ENCODE peak calls at places on chromosomes 7 and 10, in ten cellular contexts. One of them, this sample, is unnamed.

GRCh38 chr10:114278884-114279191 is 39.8 kb downstream of the VWA2 start:
- DNase-seq in bronchial epithelial cell: no peak
- DNase-seq in cardiac muscle cell: no peak
- DNase-seq in astrocyte: no peak
- DNase-seq in progenitor cell of endocrine pancreas: no peak
- DNase-seq in stomach: no peak
- DNase-seq in AG09309: no peak
- DNase-seq in neural crest cell: no peak
- DNase-seq in AG04450: no peak
- DNase-seq in MM.1S: no peak
- DNase-seq in this sample: no peak

GRCh38 chr10:91756286-91756685 is 41.9 kb upstream of the TNKS2 start:
- DNase-seq in AG09309: peak
- DNase-seq in MM.1S: no peak
- DNase-seq in neural crest cell: no peak
- DNase-seq in progenitor cell of endocrine pancreas: no peak
- DNase-seq in cardiac muscle cell: peak
- DNase-seq in astrocyte: peak
- DNase-seq in bronchial epithelial cell: peak
- DNase-seq in stomach: no peak
- DNase-seq in AG04450: peak
- DNase-seq in this sample: no peak

GRCh38 chr7:33388332-33388731 is 259.0 kb downstream of the BBS9 start:
- DNase-seq in neural crest cell: no peak
- DNase-seq in stomach: no peak
- DNase-seq in astrocyte: peak
- DNase-seq in AG04450: no peak
- DNase-seq in progenitor cell of endocrine pancreas: no peak
- DNase-seq in cardiac muscle cell: no peak
- DNase-seq in bronchial epithelial cell: no peak
- DNase-seq in MM.1S: no peak
- DNase-seq in AG09309: no peak
- DNase-seq in this sample: no peak

GRCh38 chr10:33487014-33487776 is 152.7 kb upstream of the NRP1 start:
- DNase-seq in progenitor cell of endocrine pancreas: no peak
- DNase-seq in AG04450: no peak
- DNase-seq in astrocyte: no peak
- DNase-seq in neural crest cell: no peak
- DNase-seq in cardiac muscle cell: peak
- DNase-seq in stomach: no peak
- DNase-seq in AG09309: no peak
- DNase-seq in bronchial epithelial cell: no peak
- DNase-seq in MM.1S: peak
- DNase-seq in this sample: no peak

GRCh38 chr7:76069238-76069638 is 21.3 kb downstream of the MDH2 start:
- DNase-seq in neural crest cell: no peak
- DNase-seq in AG09309: peak
- DNase-seq in stomach: peak
- DNase-seq in astrocyte: peak
- DNase-seq in progenitor cell of endocrine pancreas: no peak
- DNase-seq in bronchial epithelial cell: peak
- DNase-seq in AG04450: peak
- DNase-seq in cardiac muscle cell: peak
- DNase-seq in MM.1S: no peak
- DNase-seq in this sample: no peak

GRCh38 chr7:80335473-80336232 is 176.2 kb downstream of the GNAT3 start:
- DNase-seq in neural crest cell: no peak
- DNase-seq in astrocyte: no peak
- DNase-seq in bronchial epithelial cell: no peak
- DNase-seq in AG04450: no peak
- DNase-seq in cardiac muscle cell: peak
- DNase-seq in AG09309: no peak
- DNase-seq in progenitor cell of endocrine pancreas: no peak
- DNase-seq in stomach: no peak
- DNase-seq in MM.1S: no peak
- DNase-seq in this sample: no peak

GRCh38 chr10:97434055-97434454 is 8.1 kb downstream of the PGAM1 start:
- DNase-seq in stomach: no peak
- DNase-seq in progenitor cell of endocrine pancreas: no peak
- DNase-seq in astrocyte: no peak
- DNase-seq in cardiac muscle cell: peak
- DNase-seq in AG09309: no peak
- DNase-seq in bronchial epithelial cell: no peak
- DNase-seq in neural crest cell: no peak
- DNase-seq in MM.1S: no peak
- DNase-seq in AG04450: no peak
- DNase-seq in this sample: no peak

GRCh38 chr7:8277394-8277982 is 15.5 kb upstream of the ICA1 start:
- DNase-seq in bronchial epithelial cell: peak
- DNase-seq in cardiac muscle cell: no peak
- DNase-seq in progenitor cell of endocrine pancreas: no peak
- DNase-seq in MM.1S: peak
- DNase-seq in astrocyte: no peak
- DNase-seq in neural crest cell: no peak
- DNase-seq in AG04450: no peak
- DNase-seq in AG09309: no peak
- DNase-seq in stomach: peak
- DNase-seq in this sample: no peak

GRCh38 chr7:47073284-47073683 is 508.6 kb downstream of the TNS3 start:
- DNase-seq in astrocyte: no peak
- DNase-seq in neural crest cell: no peak
- DNase-seq in bronchial epithelial cell: no peak
- DNase-seq in cardiac muscle cell: no peak
- DNase-seq in AG04450: no peak
- DNase-seq in progenitor cell of endocrine pancreas: no peak
- DNase-seq in AG09309: no peak
- DNase-seq in MM.1S: no peak
- DNase-seq in stomach: no peak
- DNase-seq in this sample: no peak

GRCh38 chr7:116584721-116585120 is 59.9 kb downstream of the CAV1 start:
- DNase-seq in progenitor cell of endocrine pancreas: no peak
- DNase-seq in bronchial epithelial cell: no peak
- DNase-seq in stomach: no peak
- DNase-seq in astrocyte: peak
- DNase-seq in neural crest cell: no peak
- DNase-seq in MM.1S: no peak
- DNase-seq in AG04450: no peak
- DNase-seq in cardiac muscle cell: no peak
- DNase-seq in AG09309: no peak
- DNase-seq in this sample: no peak

GRCh38 chr7:116582806-116583444 is 58.1 kb downstream of the CAV1 start:
- DNase-seq in cardiac muscle cell: peak
- DNase-seq in progenitor cell of endocrine pancreas: no peak
- DNase-seq in bronchial epithelial cell: no peak
- DNase-seq in AG04450: no peak
- DNase-seq in stomach: no peak
- DNase-seq in astrocyte: peak
- DNase-seq in MM.1S: peak
- DNase-seq in AG09309: peak
- DNase-seq in neural crest cell: no peak
- DNase-seq in this sample: no peak

GRCh38 chr7:116583653-116584052 is 58.8 kb downstream of the CAV1 start:
- DNase-seq in progenitor cell of endocrine pancreas: no peak
- DNase-seq in neural crest cell: no peak
- DNase-seq in astrocyte: no peak
- DNase-seq in AG09309: no peak
- DNase-seq in MM.1S: peak
- DNase-seq in AG04450: no peak
- DNase-seq in stomach: no peak
- DNase-seq in cardiac muscle cell: no peak
- DNase-seq in bronchial epithelial cell: no peak
- DNase-seq in this sample: no peak

GRCh38 chr7:116579835-116580234 is 55.0 kb downstream of the CAV1 start:
- DNase-seq in cardiac muscle cell: no peak
- DNase-seq in stomach: no peak
- DNase-seq in AG09309: no peak
- DNase-seq in neural crest cell: no peak
- DNase-seq in bronchial epithelial cell: no peak
- DNase-seq in MM.1S: no peak
- DNase-seq in progenitor cell of endocrine pancreas: no peak
- DNase-seq in AG04450: no peak
- DNase-seq in astrocyte: no peak
- DNase-seq in this sample: no peak

DNA sequence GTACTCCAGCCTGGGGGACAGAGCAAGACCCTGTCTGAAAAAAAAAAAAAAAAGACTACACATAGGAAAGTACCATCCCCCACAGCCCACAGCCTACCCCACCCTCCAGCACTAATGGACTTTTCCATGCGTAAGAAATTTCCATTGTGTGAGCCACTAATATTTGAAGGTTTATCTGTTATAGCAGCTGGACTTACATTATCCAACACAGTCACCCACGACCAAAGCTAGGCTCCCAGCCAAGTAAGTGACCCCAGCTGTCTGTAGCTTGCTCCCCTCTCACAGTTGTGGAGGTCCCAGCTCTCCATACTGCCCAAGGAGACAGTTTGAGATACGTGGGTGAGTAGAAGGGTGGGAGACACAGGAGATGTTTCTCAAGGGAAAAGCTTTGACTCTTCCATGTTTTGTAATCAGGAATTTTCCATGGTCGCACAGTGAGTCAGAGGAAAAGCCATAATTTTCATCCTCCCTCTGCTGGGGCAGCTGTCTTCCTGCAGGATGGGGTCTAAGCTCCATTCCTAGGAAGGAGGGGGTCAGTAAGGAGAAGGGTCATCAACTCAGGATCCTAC is 57.4 kb downstream of the CAV1 start:
- DNase-seq in stomach: no peak
- DNase-seq in AG04450: no peak
- DNase-seq in progenitor cell of endocrine pancreas: no peak
- DNase-seq in AG09309: no peak
- DNase-seq in bronchial epithelial cell: no peak
- DNase-seq in MM.1S: no peak
- DNase-seq in neural crest cell: no peak
- DNase-seq in astrocyte: peak
- DNase-seq in cardiac muscle cell: peak
- DNase-seq in this sample: no peak
- TF ChIP-seq CTCF in stomach: no peak
- TF ChIP-seq CTCF in AG04450: peak
- TF ChIP-seq CTCF in progenitor cell of endocrine pancreas: no peak
- TF ChIP-seq CTCF in AG09309: peak
- TF ChIP-seq CTCF in bronchial epithelial cell: no peak
- TF ChIP-seq CTCF in MM.1S: no peak
- TF ChIP-seq CTCF in neural crest cell: no peak
- TF ChIP-seq CTCF in astrocyte: peak
- TF ChIP-seq CTCF in cardiac muscle cell: peak
- TF ChIP-seq CTCF in this sample: no peak

GRCh38 chr10:63633677-63634487 is 112.7 kb downstream of the REEP3 start:
- DNase-seq in AG09309: no peak
- DNase-seq in progenitor cell of endocrine pancreas: no peak
- DNase-seq in bronchial epithelial cell: peak
- DNase-seq in stomach: no peak
- DNase-seq in astrocyte: peak
- DNase-seq in AG04450: no peak
- DNase-seq in MM.1S: no peak
- DNase-seq in neural crest cell: no peak
- DNase-seq in cardiac muscle cell: peak
- DNase-seq in this sample: no peak
- TF ChIP-seq CTCF in AG09309: peak
- TF ChIP-seq CTCF in progenitor cell of endocrine pancreas: peak
- TF ChIP-seq CTCF in bronchial epithelial cell: peak
- TF ChIP-seq CTCF in stomach: no peak
- TF ChIP-seq CTCF in astrocyte: peak
- TF ChIP-seq CTCF in AG04450: peak
- TF ChIP-seq CTCF in MM.1S: peak
- TF ChIP-seq CTCF in neural crest cell: peak
- TF ChIP-seq CTCF in cardiac muscle cell: peak
- TF ChIP-seq CTCF in this sample: no peak

DNA sequence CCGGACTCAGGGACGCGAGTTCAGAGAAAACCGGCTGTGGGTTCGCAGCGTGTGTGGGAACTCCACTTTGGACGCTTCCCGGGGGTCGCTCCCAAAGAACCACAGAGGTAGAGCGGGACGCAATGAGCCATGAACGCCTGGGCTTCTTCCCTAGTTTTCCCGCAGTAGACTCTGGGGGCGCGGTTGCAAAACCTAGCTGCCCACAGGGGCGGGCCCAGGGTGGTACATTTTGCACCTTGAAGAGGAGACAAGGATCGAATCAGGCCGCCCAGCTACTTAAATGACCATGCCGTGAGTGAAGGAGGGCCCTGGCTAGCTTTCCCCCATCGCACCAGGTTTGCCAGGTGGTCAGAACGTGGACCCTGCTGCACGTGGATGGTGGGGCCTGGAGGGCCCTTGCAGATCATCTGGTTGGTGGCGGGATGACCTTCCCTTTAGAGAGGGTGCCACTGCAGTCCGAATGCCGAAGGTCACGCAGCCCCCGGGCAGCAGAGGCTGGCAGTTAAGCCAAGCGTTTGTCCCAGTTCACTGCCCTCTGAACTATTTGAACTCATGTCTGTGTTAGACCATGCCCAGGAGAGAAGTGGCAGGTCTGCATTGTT is 568 bp upstream of the SHTN1 start:
- DNase-seq in AG04450: no peak
- DNase-seq in bronchial epithelial cell: no peak
- DNase-seq in astrocyte: no peak
- DNase-seq in AG09309: no peak
- DNase-seq in stomach: no peak
- DNase-seq in MM.1S: no peak
- DNase-seq in progenitor cell of endocrine pancreas: peak
- DNase-seq in neural crest cell: peak
- DNase-seq in cardiac muscle cell: peak
- DNase-seq in this sample: peak
- TF ChIP-seq CTCF in AG04450: peak
- TF ChIP-seq CTCF in bronchial epithelial cell: no peak
- TF ChIP-seq CTCF in astrocyte: no peak
- TF ChIP-seq CTCF in AG09309: no peak
- TF ChIP-seq CTCF in stomach: no peak
- TF ChIP-seq CTCF in MM.1S: no peak
- TF ChIP-seq CTCF in progenitor cell of endocrine pancreas: peak
- TF ChIP-seq CTCF in neural crest cell: no peak
- TF ChIP-seq CTCF in cardiac muscle cell: no peak
- TF ChIP-seq CTCF in this sample: no peak

DNA sequence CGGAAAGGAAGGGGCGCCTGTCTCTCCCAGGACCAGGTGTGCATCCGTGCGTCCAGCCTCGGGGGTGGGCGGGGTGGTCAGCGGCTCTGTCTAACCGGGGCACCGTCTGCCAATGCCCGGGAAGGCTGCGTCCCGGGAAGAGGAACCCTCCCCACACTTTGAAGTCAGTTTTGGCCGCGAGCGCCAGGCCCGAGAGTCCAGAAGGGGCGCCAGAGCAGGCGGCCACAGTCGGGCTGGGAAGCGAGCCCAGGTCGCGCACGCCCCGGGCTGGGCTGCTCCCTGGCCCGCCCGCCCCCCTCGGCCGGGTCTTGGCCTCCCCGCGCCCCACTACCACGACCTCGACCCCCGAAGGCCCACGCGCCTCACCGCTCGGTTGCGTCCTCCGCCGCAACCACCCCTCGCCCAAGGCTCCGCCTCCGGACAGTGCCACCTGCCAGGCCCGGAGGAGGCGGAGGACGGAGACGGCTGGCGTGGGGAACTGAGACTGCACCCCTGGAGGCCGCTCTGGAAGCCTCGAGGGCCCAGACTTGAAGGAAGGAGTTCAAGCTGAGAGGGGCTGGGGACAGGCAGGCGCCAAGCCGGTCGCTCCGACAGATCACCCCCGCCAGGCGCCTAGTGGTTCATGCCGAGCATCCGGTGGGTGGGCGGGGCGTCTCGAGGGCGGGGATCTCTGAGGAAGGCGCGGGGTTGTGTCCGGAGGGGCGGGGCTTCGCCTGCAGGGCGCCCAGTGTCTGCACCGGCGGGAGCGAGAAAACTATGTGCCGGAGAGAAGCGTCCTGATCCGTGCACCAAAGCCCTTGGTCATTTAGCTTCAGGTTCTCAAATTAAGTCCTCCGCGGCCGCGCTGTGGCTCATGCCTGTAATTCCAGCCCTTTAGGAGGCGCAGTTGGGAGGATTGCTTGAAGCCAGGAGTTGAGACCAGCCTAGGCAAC is at the start of gene BRAT1:
- DNase-seq in neural crest cell: peak
- DNase-seq in AG04450: peak
- DNase-seq in cardiac muscle cell: peak
- DNase-seq in MM.1S: peak
- DNase-seq in astrocyte: peak
- DNase-seq in bronchial epithelial cell: peak
- DNase-seq in stomach: peak
- DNase-seq in AG09309: peak
- DNase-seq in progenitor cell of endocrine pancreas: peak
- DNase-seq in this sample: peak
- TF ChIP-seq CTCF in neural crest cell: peak
- TF ChIP-seq CTCF in AG04450: peak
- TF ChIP-seq CTCF in cardiac muscle cell: peak
- TF ChIP-seq CTCF in MM.1S: no peak
- TF ChIP-seq CTCF in astrocyte: peak
- TF ChIP-seq CTCF in bronchial epithelial cell: peak
- TF ChIP-seq CTCF in stomach: peak
- TF ChIP-seq CTCF in AG09309: peak
- TF ChIP-seq CTCF in progenitor cell of endocrine pancreas: peak
- TF ChIP-seq CTCF in this sample: no peak

This sample was measured in endothelial cell.